ENCODE peak calls at places on chromosomes 6 and 20, in six cellular contexts. Y is activated CD4-positive, alpha-beta T cell treated with anti-CD3 and anti-CD28 coated beads for 36 hours; T is GM04504; Z is NCI-H2171 treated with DMSO at 0.1 percent for 48 hours; V is suprapubic skin; F is HuH-7.5. W is an unnamed sample.
A peak's percentile ranks its signal among the peaks of the same experiment; 100 is the strongest.

GRCh38 chr20:33570743-33571142 is 80.8 kb downstream of the CBFA2T2 start:
- DNase-seq in Y (no peak), Z (no peak), T (no peak), F (no peak), V (no peak), W (no peak)

GRCh38 chr6:2866183-2866846 is 24.7 kb upstream of the SERPINB1 start:
- DNase-seq in Y (no peak), T (no peak), F (no peak), Z (no peak), V (no peak), W (no peak)

GRCh38 chr6:46325561-46326525 is 155.1 kb upstream of the ENPP5 start:
- DNase-seq in F (no peak), V (no peak), Y (peak; percentile 21), T (peak; percentile 44), Z (peak; percentile 6), W (no peak)

GRCh38 chr6:90284236-90284744 is 12.4 kb downstream of the BACH2 start:
- DNase-seq in F (no peak), T (peak; percentile 32), Z (no peak), V (no peak), Y (peak; percentile 76), W (no peak)

GRCh38 chr6:112639436-112639835 is 292.3 kb downstream of the RFPL4B start:
- DNase-seq in T (no peak), V (no peak), F (no peak), Z (no peak), Y (no peak), W (no peak)

GRCh38 chr20:8315639-8316573 is 183.8 kb downstream of the PLCB1 start:
- DNase-seq in Y (no peak), Z (no peak), T (no peak), V (no peak), F (no peak), W (no peak)

GRCh38 chr6:107059606-107060005 is 31.6 kb downstream of the MTRES1 start:
- DNase-seq in T (no peak), V (no peak), F (no peak), Y (no peak), Z (no peak), W (no peak)

GRCh38 chr20:47167846-47168245 is 188.7 kb downstream of the ZMYND8 start:
- DNase-seq in Z (no peak), F (no peak), Y (no peak), V (no peak), T (no peak), W (no peak)

GRCh38 chr6:27873101-27874030 is 38.8 kb downstream of the OR2B2 start:
- DNase-seq in Y (peak; percentile 89), F (no peak), T (no peak), Z (peak; percentile 9), V (peak; percentile 71), W (no peak)

GRCh38 chr20:22404609-22405170 is 179.7 kb downstream of the FOXA2 start:
- DNase-seq in V (no peak), Y (no peak), Z (no peak), T (no peak), F (no peak), W (no peak)

GRCh38 chr6:145148392-145149175 is 586.7 kb downstream of the EPM2A start:
- DNase-seq in Y (no peak), F (no peak), V (no peak), T (peak; percentile 56), Z (no peak), W (no peak)

GRCh38 chr6:110095101-110095500 is 84.4 kb downstream of the WASF1 start:
- DNase-seq in V (no peak), T (no peak), Y (no peak), Z (no peak), F (no peak), W (no peak)

GRCh38 chr20:25195962-25196700 is 619 bp downstream of the ENTPD6 start:
- DNase-seq in V (peak; percentile 80), Y (peak; percentile 53), T (no peak), F (peak; percentile 54), Z (peak; percentile 33), W (peak; percentile 61)

GRCh38 chr6:123742626-123743025 is 61.0 kb upstream of the NKAIN2 start:
- DNase-seq in Y (no peak), T (no peak), F (no peak), Z (no peak), V (no peak), W (no peak)

GRCh38 chr20:50015993-50016770 is 33.4 kb downstream of the SNAI1 start:
- DNase-seq in Z (peak; percentile 24), V (no peak), T (no peak), F (peak; percentile 71), Y (no peak), W (peak; percentile 97)

GRCh38 chr20:58131581-58132142 is 96.8 kb downstream of the ANKRD60 start:
- DNase-seq in Y (no peak), F (no peak), Z (peak; percentile 22), T (no peak), V (peak; percentile 62), W (peak; percentile 54)

GRCh38 chr6:160137989-160138835 is 16.6 kb downstream of the SLC22A1 start:
- DNase-seq in F (peak; percentile 42), Y (peak; percentile 86), V (no peak), Z (peak; percentile 15), T (peak; percentile 24), W (peak; percentile 69)

W was measured in NCI-H82.